ENCODE peak calls at places on chromosomes 1 and 21, in seven cellular contexts. R is RWPE1, H is neuronal stem cell, F is left ventricle myocardium inferior, M is esophagus squamous epithelium, K is Peyer's patch, D is caudate nucleus. X is an unnamed sample.

GRCh38 chr21:34307991-34308532 is 55.7 kb upstream of the KCNE2 start:
- DNase-seq in K (no peak), F (no peak), D (no peak), R (no peak), M (no peak), H (no peak), X (no peak)

GRCh38 chr1:78369546-78369945 is 121.2 kb upstream of the PTGFR start:
- DNase-seq in F (no peak), H (no peak), R (no peak), D (no peak), M (no peak), K (no peak), X (no peak)

GRCh38 chr21:45371649-45372048 is 33.3 kb upstream of the COL18A1 start:
- DNase-seq in R (no peak), K (no peak), H (no peak), F (no peak), M (no peak), D (no peak), X (no peak)

GRCh38 chr1:156382561-156382960 is 13.6 kb downstream of the RHBG start:
- DNase-seq in F (no peak), K (no peak), R (no peak), H (no peak), D (no peak), M (no peak), X (no peak)

GRCh38 chr1:25494952-25495351 is 48.5 kb upstream of the LDLRAP1 start:
- DNase-seq in M (no peak), R (no peak), D (no peak), F (no peak), K (no peak), H (no peak), X (no peak)

GRCh38 chr1:92481598-92482403 is 4.9 kb downstream of the GFI1 start:
- DNase-seq in R (no peak), F (no peak), K (no peak), H (peak; percentile 37), D (no peak), M (no peak), X (peak; percentile 21)

GRCh38 chr1:5739561-5740078 is 252.6 kb downstream of the NPHP4 start:
- DNase-seq in D (no peak), R (no peak), F (no peak), M (no peak), K (peak; percentile 19), H (no peak), X (no peak)

GRCh38 chr21:33064623-33064996 is 5.3 kb upstream of the OLIG1 start:
- DNase-seq in R (no peak), D (peak; percentile 17), F (no peak), M (no peak), K (no peak), H (no peak), X (no peak)

GRCh38 chr1:84996846-84997666 is at the start of gene MCOLN2:
- DNase-seq in R (peak; percentile 45), H (peak; percentile 61), K (peak; percentile 70), M (no peak), D (no peak), F (peak; percentile 44), X (peak; percentile 67)

GRCh38 chr1:54581621-54582035 is 33.6 kb downstream of the ACOT11 start:
- DNase-seq in F (peak; percentile 91), D (peak; percentile 74), H (no peak), M (peak; percentile 22), R (peak; percentile 99), K (peak; percentile 70), X (peak; percentile 85)

GRCh38 chr1:70685300-70686286 is 274.5 kb downstream of the CTH start:
- DNase-seq in R (peak; percentile 22), K (peak; percentile 75), D (no peak), F (peak; percentile 29), H (peak; percentile 49), M (no peak), X (peak; percentile 58)

GRCh38 chr1:4723106-4723505 is 68.7 kb downstream of the AJAP1 start:
- DNase-seq in H (no peak), M (no peak), K (no peak), D (no peak), F (no peak), R (no peak), X (no peak)

GRCh38 chr1:112515311-112516009 is 6.7 kb downstream of the WNT2B start:
- DNase-seq in M (no peak), F (no peak), R (no peak), D (no peak), H (peak; percentile 95), K (no peak), X (no peak)

GRCh38 chr1:209549384-209550001 is 34.0 kb upstream of the CAMK1G start:
- DNase-seq in D (no peak), M (no peak), K (no peak), R (no peak), H (no peak), F (no peak), X (no peak)

GRCh38 chr1:35637401-35637809 is 3.9 kb downstream of the PSMB2 start:
- DNase-seq in M (no peak), R (peak; percentile 41), H (no peak), D (no peak), K (no peak), F (no peak), X (no peak)

GRCh38 chr1:159916240-159917051 is 8.9 kb downstream of the TAGLN2 start:
- DNase-seq in M (no peak), F (no peak), H (peak; percentile 63), K (no peak), D (no peak), R (peak; percentile 86), X (no peak)
- H3K27ac ChIP-seq in M (peak overlapping the region; percentile 66), F (peak overlapping the region; percentile 63), H (peak overlapping the region; percentile 66), K (no peak overlapping the region), D (no peak overlapping the region), R (peak overlapping the region; percentile 89), X (peak overlapping the region; percentile 13)

DNA sequence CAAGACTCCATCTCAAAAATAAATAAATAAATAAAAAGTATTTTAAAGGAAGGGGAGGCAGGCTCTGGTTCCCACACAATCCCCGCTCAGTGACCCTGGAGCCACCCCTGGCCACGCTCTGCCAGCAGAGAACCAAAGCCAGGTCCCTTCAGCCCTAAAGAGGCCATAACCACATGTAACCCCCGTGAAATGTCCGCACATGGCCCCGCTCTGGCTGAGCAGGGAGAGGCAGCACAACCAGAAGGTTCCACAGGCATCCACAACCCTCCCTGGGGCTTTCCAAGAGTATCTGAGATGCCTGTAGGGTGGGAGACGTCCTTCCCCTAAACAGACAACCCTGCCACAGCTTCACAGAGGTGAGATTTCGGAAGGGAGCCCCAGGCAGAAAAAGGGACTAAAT is 1.4 kb upstream of the ARF1 start:
- DNase-seq in D (no peak), H (no peak), K (no peak), M (no peak), R (no peak), F (peak; percentile 14), X (no peak)
- H3K27ac ChIP-seq in D (no peak overlapping the region), H (peak overlapping the region; percentile 5), K (peak overlapping the region; percentile 98), M (peak overlapping the region; percentile 100), R (peak overlapping the region; percentile 85), F (no peak overlapping the region), X (no peak overlapping the region)

GRCh38 chr1:147837129-147837776 is 65.3 kb upstream of the GJA8 start:
- DNase-seq in K (no peak), D (no peak), R (no peak), F (no peak), H (no peak), M (no peak), X (no peak)
- H3K27ac ChIP-seq in K (no peak overlapping the region), D (no peak overlapping the region), R (no peak overlapping the region), F (no peak overlapping the region), H (no peak overlapping the region), M (no peak overlapping the region), X (no peak overlapping the region)

GRCh38 chr1:20837554-20838192 is 50.6 kb upstream of the HP1BP3 start:
- DNase-seq in M (no peak), K (no peak), R (no peak), D (no peak), H (no peak), F (no peak), X (no peak)
- H3K27ac ChIP-seq in M (no peak overlapping the region), K (no peak overlapping the region), R (no peak overlapping the region), D (peak overlapping the region; percentile 52), H (no peak overlapping the region), F (no peak overlapping the region), X (no peak overlapping the region)

GRCh38 chr1:224431726-224432125 is 2.9 kb downstream of the WDR26 start:
- DNase-seq in M (no peak), K (no peak), R (no peak), F (no peak), D (no peak), H (no peak), X (no peak)
- H3K27ac ChIP-seq in M (peak overlapping the region; percentile 97), K (peak overlapping the region; percentile 95), R (no peak overlapping the region), F (peak overlapping the region; percentile 96), D (no peak overlapping the region), H (no peak overlapping the region), X (peak overlapping the region; percentile 93)

DNA sequence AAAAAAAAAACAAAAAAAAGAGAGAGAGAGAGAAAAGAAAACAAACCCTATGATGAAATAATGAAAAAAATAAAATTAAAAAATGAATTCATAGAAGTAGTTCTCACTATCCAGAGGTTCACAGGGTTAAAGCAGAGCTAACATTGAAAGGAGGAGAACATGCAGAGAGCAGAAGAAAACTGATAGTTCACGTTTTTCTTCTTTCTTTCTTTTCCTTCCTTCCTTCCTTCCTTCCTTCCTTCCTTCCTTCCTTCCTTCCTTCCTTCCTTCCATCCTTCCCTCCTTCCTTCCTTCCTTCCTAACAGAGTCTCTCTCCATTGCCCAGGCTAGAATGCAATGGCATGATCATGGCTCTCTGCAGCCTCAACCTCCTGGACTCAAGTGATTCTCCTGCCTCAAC is 30.4 kb upstream of the SARS1 start:
- DNase-seq in D (no peak), R (no peak), H (no peak), K (no peak), F (no peak), M (no peak), X (no peak)
- H3K27ac ChIP-seq in D (no peak overlapping the region), R (no peak overlapping the region), H (no peak overlapping the region), K (no peak overlapping the region), F (no peak overlapping the region), M (no peak overlapping the region), X (no peak overlapping the region)

DNA sequence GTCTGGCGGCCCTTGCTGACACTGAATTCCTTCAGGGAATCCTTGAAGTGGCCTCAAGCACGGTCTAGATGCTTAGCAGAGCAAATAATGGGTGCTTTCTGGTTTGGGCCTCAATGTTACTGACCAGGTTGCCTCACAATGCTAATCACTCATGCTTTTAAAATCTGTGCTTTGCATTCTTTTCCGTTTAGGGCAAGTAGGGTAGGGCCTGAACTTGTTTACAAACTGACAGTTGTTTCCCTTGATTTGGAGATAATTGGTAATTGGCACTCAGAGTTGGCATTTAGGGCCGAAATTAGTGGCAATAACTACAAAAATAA is 1.4 kb downstream of the VPS13D start:
- DNase-seq in R (peak; percentile 36), D (no peak), F (no peak), H (no peak), M (no peak), K (no peak), X (no peak)
- H3K27ac ChIP-seq in R (peak overlapping the region; percentile 94), D (peak overlapping the region; percentile 62), F (peak overlapping the region; percentile 95), H (no peak overlapping the region), M (peak overlapping the region; percentile 95), K (peak overlapping the region; percentile 92), X (peak overlapping the region; percentile 77)

GRCh38 chr1:14339288-14339687 is 259.2 kb upstream of the KAZN start:
- DNase-seq in M (no peak), F (no peak), R (no peak), D (peak; percentile 2), H (no peak), K (no peak), X (no peak)
- H3K27ac ChIP-seq in M (no peak overlapping the region), F (no peak overlapping the region), R (no peak overlapping the region), D (peak overlapping the region; percentile 46), H (no peak overlapping the region), K (no peak overlapping the region), X (no peak overlapping the region)

X was measured in colonic mucosa.